ENCODE peak calls at places on chromosomes 3 and 15, in nine cellular contexts. One of them, this sample, is unnamed.

GRCh38 chr3:13811614-13812013 is 68.3 kb downstream of the WNT7A start:
- DNase-seq in left lung: no peak
- DNase-seq in AG10803: no peak
- DNase-seq in NCI-H82: no peak
- DNase-seq in stimulated activated CD4-positive, alpha-beta T cell treated with anti-CD3 and anti-CD28 coated beads, Interleukin-1b, Interleukin-23, amount 100 ng/mL, for 24 hours: no peak
- DNase-seq in left cardiac atrium: no peak
- DNase-seq in H7: no peak
- DNase-seq in skeletal muscle cell: no peak
- DNase-seq in mesothelial cell of epicardium: no peak
- DNase-seq in this sample: no peak

GRCh38 chr3:53941174-53941573 is 49.5 kb upstream of the SELENOK start:
- DNase-seq in left lung: no peak
- DNase-seq in skeletal muscle cell: peak; percentile 5
- DNase-seq in AG10803: peak; percentile 38
- DNase-seq in NCI-H82: no peak
- DNase-seq in left cardiac atrium: no peak
- DNase-seq in H7: no peak
- DNase-seq in mesothelial cell of epicardium: no peak
- DNase-seq in stimulated activated CD4-positive, alpha-beta T cell treated with anti-CD3 and anti-CD28 coated beads, Interleukin-1b, Interleukin-23, amount 100 ng/mL, for 24 hours: no peak
- DNase-seq in this sample: no peak

GRCh38 chr3:160413613-160414248 is 14.3 kb downstream of the SMC4 start:
- DNase-seq in skeletal muscle cell: peak; percentile 43
- DNase-seq in H7: peak; percentile 65
- DNase-seq in mesothelial cell of epicardium: no peak
- DNase-seq in stimulated activated CD4-positive, alpha-beta T cell treated with anti-CD3 and anti-CD28 coated beads, Interleukin-1b, Interleukin-23, amount 100 ng/mL, for 24 hours: peak; percentile 28
- DNase-seq in NCI-H82: peak; percentile 91
- DNase-seq in left cardiac atrium: peak; percentile 37
- DNase-seq in left lung: no peak
- DNase-seq in AG10803: peak; percentile 84
- DNase-seq in this sample: no peak

GRCh38 chr3:100089802-100090668 is 24.3 kb downstream of the FILIP1L start:
- DNase-seq in NCI-H82: peak; percentile 40
- DNase-seq in skeletal muscle cell: no peak
- DNase-seq in left lung: no peak
- DNase-seq in H7: peak; percentile 15
- DNase-seq in AG10803: peak; percentile 67
- DNase-seq in left cardiac atrium: no peak
- DNase-seq in stimulated activated CD4-positive, alpha-beta T cell treated with anti-CD3 and anti-CD28 coated beads, Interleukin-1b, Interleukin-23, amount 100 ng/mL, for 24 hours: no peak
- DNase-seq in mesothelial cell of epicardium: no peak
- DNase-seq in this sample: no peak

GRCh38 chr3:130892759-130893239 is 1.1 kb upstream of the ATP2C1 start:
- DNase-seq in mesothelial cell of epicardium: no peak
- DNase-seq in left cardiac atrium: peak; percentile 52
- DNase-seq in NCI-H82: peak; percentile 92
- DNase-seq in H7: peak; percentile 68
- DNase-seq in skeletal muscle cell: peak; percentile 43
- DNase-seq in AG10803: peak; percentile 75
- DNase-seq in stimulated activated CD4-positive, alpha-beta T cell treated with anti-CD3 and anti-CD28 coated beads, Interleukin-1b, Interleukin-23, amount 100 ng/mL, for 24 hours: peak; percentile 20
- DNase-seq in left lung: no peak
- DNase-seq in this sample: no peak

GRCh38 chr3:15616053-15616452 is 14.5 kb downstream of the BTD start:
- DNase-seq in H7: no peak
- DNase-seq in AG10803: peak; percentile 27
- DNase-seq in stimulated activated CD4-positive, alpha-beta T cell treated with anti-CD3 and anti-CD28 coated beads, Interleukin-1b, Interleukin-23, amount 100 ng/mL, for 24 hours: no peak
- DNase-seq in NCI-H82: no peak
- DNase-seq in left cardiac atrium: no peak
- DNase-seq in mesothelial cell of epicardium: no peak
- DNase-seq in left lung: no peak
- DNase-seq in skeletal muscle cell: no peak
- DNase-seq in this sample: no peak

GRCh38 chr3:29453278-29453961 is 172.5 kb downstream of the RBMS3 start:
- DNase-seq in mesothelial cell of epicardium: no peak
- DNase-seq in NCI-H82: no peak
- DNase-seq in left cardiac atrium: peak; percentile 22
- DNase-seq in AG10803: no peak
- DNase-seq in skeletal muscle cell: no peak
- DNase-seq in stimulated activated CD4-positive, alpha-beta T cell treated with anti-CD3 and anti-CD28 coated beads, Interleukin-1b, Interleukin-23, amount 100 ng/mL, for 24 hours: no peak
- DNase-seq in H7: no peak
- DNase-seq in left lung: peak; percentile 35
- DNase-seq in this sample: peak; percentile 52

GRCh38 chr3:129936757-129937156 is 37.8 kb upstream of the TRH start:
- DNase-seq in AG10803: peak; percentile 81
- DNase-seq in stimulated activated CD4-positive, alpha-beta T cell treated with anti-CD3 and anti-CD28 coated beads, Interleukin-1b, Interleukin-23, amount 100 ng/mL, for 24 hours: no peak
- DNase-seq in mesothelial cell of epicardium: no peak
- DNase-seq in H7: no peak
- DNase-seq in left cardiac atrium: no peak
- DNase-seq in skeletal muscle cell: peak; percentile 21
- DNase-seq in NCI-H82: no peak
- DNase-seq in left lung: no peak
- DNase-seq in this sample: no peak

GRCh38 chr15:63021031-63021430 is 21.5 kb upstream of the TPM1 start:
- DNase-seq in AG10803: no peak
- DNase-seq in NCI-H82: no peak
- DNase-seq in H7: no peak
- DNase-seq in mesothelial cell of epicardium: no peak
- DNase-seq in skeletal muscle cell: no peak
- DNase-seq in left cardiac atrium: no peak
- DNase-seq in stimulated activated CD4-positive, alpha-beta T cell treated with anti-CD3 and anti-CD28 coated beads, Interleukin-1b, Interleukin-23, amount 100 ng/mL, for 24 hours: no peak
- DNase-seq in left lung: no peak
- DNase-seq in this sample: no peak

GRCh38 chr3:196699749-196700148 is 12.3 kb downstream of the CEP19 start:
- DNase-seq in stimulated activated CD4-positive, alpha-beta T cell treated with anti-CD3 and anti-CD28 coated beads, Interleukin-1b, Interleukin-23, amount 100 ng/mL, for 24 hours: no peak
- DNase-seq in mesothelial cell of epicardium: no peak
- DNase-seq in left cardiac atrium: no peak
- DNase-seq in H7: no peak
- DNase-seq in NCI-H82: no peak
- DNase-seq in left lung: no peak
- DNase-seq in AG10803: no peak
- DNase-seq in skeletal muscle cell: no peak
- DNase-seq in this sample: no peak

GRCh38 chr3:126390201-126390600 is 4.5 kb upstream of the CFAP100 start:
- DNase-seq in left lung: peak; percentile 55
- DNase-seq in stimulated activated CD4-positive, alpha-beta T cell treated with anti-CD3 and anti-CD28 coated beads, Interleukin-1b, Interleukin-23, amount 100 ng/mL, for 24 hours: no peak
- DNase-seq in skeletal muscle cell: no peak
- DNase-seq in NCI-H82: no peak
- DNase-seq in left cardiac atrium: no peak
- DNase-seq in AG10803: no peak
- DNase-seq in H7: no peak
- DNase-seq in mesothelial cell of epicardium: no peak
- DNase-seq in this sample: no peak

GRCh38 chr3:38131621-38132369 is 5.1 kb downstream of the ACAA1 start:
- DNase-seq in skeletal muscle cell: no peak
- DNase-seq in mesothelial cell of epicardium: no peak
- DNase-seq in left cardiac atrium: no peak
- DNase-seq in stimulated activated CD4-positive, alpha-beta T cell treated with anti-CD3 and anti-CD28 coated beads, Interleukin-1b, Interleukin-23, amount 100 ng/mL, for 24 hours: no peak
- DNase-seq in left lung: no peak
- DNase-seq in H7: peak; percentile 85
- DNase-seq in AG10803: peak; percentile 20
- DNase-seq in NCI-H82: peak; percentile 53
- DNase-seq in this sample: peak; percentile 63

GRCh38 chr15:92848852-92849598 is 51.1 kb upstream of the CHD2 start:
- DNase-seq in skeletal muscle cell: no peak
- DNase-seq in mesothelial cell of epicardium: no peak
- DNase-seq in NCI-H82: no peak
- DNase-seq in left lung: no peak
- DNase-seq in H7: no peak
- DNase-seq in stimulated activated CD4-positive, alpha-beta T cell treated with anti-CD3 and anti-CD28 coated beads, Interleukin-1b, Interleukin-23, amount 100 ng/mL, for 24 hours: no peak
- DNase-seq in AG10803: peak; percentile 79
- DNase-seq in left cardiac atrium: no peak
- DNase-seq in this sample: no peak

GRCh38 chr3:144426366-144426765 is 454.7 kb downstream of the DIPK2A start:
- DNase-seq in mesothelial cell of epicardium: no peak
- DNase-seq in left cardiac atrium: no peak
- DNase-seq in stimulated activated CD4-positive, alpha-beta T cell treated with anti-CD3 and anti-CD28 coated beads, Interleukin-1b, Interleukin-23, amount 100 ng/mL, for 24 hours: no peak
- DNase-seq in AG10803: no peak
- DNase-seq in skeletal muscle cell: no peak
- DNase-seq in H7: no peak
- DNase-seq in left lung: no peak
- DNase-seq in NCI-H82: no peak
- DNase-seq in this sample: no peak

GRCh38 chr15:99169769-99170311 is 65.0 kb downstream of the SYNM start:
- DNase-seq in NCI-H82: no peak
- DNase-seq in left lung: no peak
- DNase-seq in AG10803: peak; percentile 61
- DNase-seq in left cardiac atrium: no peak
- DNase-seq in skeletal muscle cell: no peak
- DNase-seq in mesothelial cell of epicardium: no peak
- DNase-seq in stimulated activated CD4-positive, alpha-beta T cell treated with anti-CD3 and anti-CD28 coated beads, Interleukin-1b, Interleukin-23, amount 100 ng/mL, for 24 hours: no peak
- DNase-seq in H7: no peak
- DNase-seq in this sample: no peak

GRCh38 chr15:70582143-70582945 is 181.0 kb downstream of the UACA start:
- DNase-seq in AG10803: peak; percentile 62
- DNase-seq in NCI-H82: no peak
- DNase-seq in skeletal muscle cell: no peak
- DNase-seq in mesothelial cell of epicardium: no peak
- DNase-seq in left lung: no peak
- DNase-seq in H7: no peak
- DNase-seq in stimulated activated CD4-positive, alpha-beta T cell treated with anti-CD3 and anti-CD28 coated beads, Interleukin-1b, Interleukin-23, amount 100 ng/mL, for 24 hours: no peak
- DNase-seq in left cardiac atrium: no peak
- DNase-seq in this sample: no peak

GRCh38 chr15:98951004-98951403 is 56.6 kb downstream of the PGPEP1L start:
- DNase-seq in NCI-H82: no peak
- DNase-seq in skeletal muscle cell: no peak
- DNase-seq in H7: no peak
- DNase-seq in left lung: no peak
- DNase-seq in left cardiac atrium: no peak
- DNase-seq in stimulated activated CD4-positive, alpha-beta T cell treated with anti-CD3 and anti-CD28 coated beads, Interleukin-1b, Interleukin-23, amount 100 ng/mL, for 24 hours: no peak
- DNase-seq in mesothelial cell of epicardium: no peak
- DNase-seq in AG10803: no peak
- DNase-seq in this sample: no peak

GRCh38 chr3:182725372-182726251 is 67.7 kb upstream of the ATP11B start:
- DNase-seq in AG10803: peak; percentile 13
- DNase-seq in H7: peak; percentile 35
- DNase-seq in NCI-H82: peak; percentile 91
- DNase-seq in skeletal muscle cell: no peak
- DNase-seq in mesothelial cell of epicardium: no peak
- DNase-seq in left lung: no peak
- DNase-seq in stimulated activated CD4-positive, alpha-beta T cell treated with anti-CD3 and anti-CD28 coated beads, Interleukin-1b, Interleukin-23, amount 100 ng/mL, for 24 hours: no peak
- DNase-seq in left cardiac atrium: no peak
- DNase-seq in this sample: no peak

GRCh38 chr3:16600771-16601538 is 4.3 kb downstream of the DAZL start:
- DNase-seq in AG10803: peak; percentile 82
- DNase-seq in stimulated activated CD4-positive, alpha-beta T cell treated with anti-CD3 and anti-CD28 coated beads, Interleukin-1b, Interleukin-23, amount 100 ng/mL, for 24 hours: peak; percentile 80
- DNase-seq in mesothelial cell of epicardium: peak; percentile 74
- DNase-seq in NCI-H82: peak; percentile 81
- DNase-seq in left cardiac atrium: peak; percentile 87
- DNase-seq in left lung: peak; percentile 80
- DNase-seq in H7: peak; percentile 55
- DNase-seq in skeletal muscle cell: peak; percentile 41
- DNase-seq in this sample: peak; percentile 80

GRCh38 chr3:51330046-51330445 is 55.0 kb upstream of the MANF start:
- DNase-seq in AG10803: no peak
- DNase-seq in left cardiac atrium: no peak
- DNase-seq in H7: no peak
- DNase-seq in NCI-H82: no peak
- DNase-seq in skeletal muscle cell: no peak
- DNase-seq in mesothelial cell of epicardium: no peak
- DNase-seq in left lung: no peak
- DNase-seq in stimulated activated CD4-positive, alpha-beta T cell treated with anti-CD3 and anti-CD28 coated beads, Interleukin-1b, Interleukin-23, amount 100 ng/mL, for 24 hours: no peak
- DNase-seq in this sample: no peak

GRCh38 chr3:100963041-100963440 is 30.2 kb downstream of the ABI3BP start:
- DNase-seq in left cardiac atrium: no peak
- DNase-seq in AG10803: no peak
- DNase-seq in stimulated activated CD4-positive, alpha-beta T cell treated with anti-CD3 and anti-CD28 coated beads, Interleukin-1b, Interleukin-23, amount 100 ng/mL, for 24 hours: no peak
- DNase-seq in left lung: no peak
- DNase-seq in NCI-H82: no peak
- DNase-seq in H7: no peak
- DNase-seq in skeletal muscle cell: no peak
- DNase-seq in mesothelial cell of epicardium: no peak
- DNase-seq in this sample: no peak

GRCh38 chr3:141343824-141344223 is 24.5 kb upstream of the ZBTB38 start:
- DNase-seq in mesothelial cell of epicardium: no peak
- DNase-seq in NCI-H82: no peak
- DNase-seq in stimulated activated CD4-positive, alpha-beta T cell treated with anti-CD3 and anti-CD28 coated beads, Interleukin-1b, Interleukin-23, amount 100 ng/mL, for 24 hours: no peak
- DNase-seq in AG10803: no peak
- DNase-seq in left cardiac atrium: no peak
- DNase-seq in skeletal muscle cell: no peak
- DNase-seq in H7: no peak
- DNase-seq in left lung: no peak
- DNase-seq in this sample: no peak

GRCh38 chr3:101964861-101965260 is 115.5 kb downstream of the NFKBIZ start:
- DNase-seq in stimulated activated CD4-positive, alpha-beta T cell treated with anti-CD3 and anti-CD28 coated beads, Interleukin-1b, Interleukin-23, amount 100 ng/mL, for 24 hours: no peak
- DNase-seq in NCI-H82: no peak
- DNase-seq in skeletal muscle cell: no peak
- DNase-seq in mesothelial cell of epicardium: no peak
- DNase-seq in left lung: no peak
- DNase-seq in AG10803: no peak
- DNase-seq in left cardiac atrium: peak; percentile 26
- DNase-seq in H7: no peak
- DNase-seq in this sample: no peak

GRCh38 chr15:40043927-40044716 is 5.1 kb upstream of the SRP14 start:
- DNase-seq in NCI-H82: no peak
- DNase-seq in left lung: no peak
- DNase-seq in H7: no peak
- DNase-seq in mesothelial cell of epicardium: no peak
- DNase-seq in AG10803: no peak
- DNase-seq in stimulated activated CD4-positive, alpha-beta T cell treated with anti-CD3 and anti-CD28 coated beads, Interleukin-1b, Interleukin-23, amount 100 ng/mL, for 24 hours: no peak
- DNase-seq in left cardiac atrium: no peak
- DNase-seq in skeletal muscle cell: no peak
- DNase-seq in this sample: no peak

GRCh38 chr15:51759557-51760070 is 8.2 kb downstream of the TMOD2 start:
- DNase-seq in skeletal muscle cell: peak; percentile 96
- DNase-seq in H7: peak; percentile 59
- DNase-seq in left cardiac atrium: peak; percentile 71
- DNase-seq in stimulated activated CD4-positive, alpha-beta T cell treated with anti-CD3 and anti-CD28 coated beads, Interleukin-1b, Interleukin-23, amount 100 ng/mL, for 24 hours: no peak
- DNase-seq in AG10803: peak; percentile 98
- DNase-seq in NCI-H82: peak; percentile 24
- DNase-seq in left lung: no peak
- DNase-seq in mesothelial cell of epicardium: no peak
- DNase-seq in this sample: peak; percentile 67

GRCh38 chr3:134647902-134648760 is 2.7 kb downstream of the KY start:
- DNase-seq in left lung: no peak
- DNase-seq in AG10803: no peak
- DNase-seq in H7: peak; percentile 7
- DNase-seq in skeletal muscle cell: no peak
- DNase-seq in left cardiac atrium: no peak
- DNase-seq in NCI-H82: no peak
- DNase-seq in mesothelial cell of epicardium: no peak
- DNase-seq in stimulated activated CD4-positive, alpha-beta T cell treated with anti-CD3 and anti-CD28 coated beads, Interleukin-1b, Interleukin-23, amount 100 ng/mL, for 24 hours: no peak
- DNase-seq in this sample: no peak

GRCh38 chr3:192207661-192208060 is 519.7 kb downstream of the FGF12 start:
- DNase-seq in skeletal muscle cell: no peak
- DNase-seq in mesothelial cell of epicardium: no peak
- DNase-seq in H7: no peak
- DNase-seq in stimulated activated CD4-positive, alpha-beta T cell treated with anti-CD3 and anti-CD28 coated beads, Interleukin-1b, Interleukin-23, amount 100 ng/mL, for 24 hours: no peak
- DNase-seq in AG10803: no peak
- DNase-seq in NCI-H82: peak; percentile 87
- DNase-seq in left cardiac atrium: no peak
- DNase-seq in left lung: no peak
- DNase-seq in this sample: no peak

GRCh38 chr3:60772584-60772983 is 478.7 kb downstream of the FHIT start:
- DNase-seq in skeletal muscle cell: no peak
- DNase-seq in mesothelial cell of epicardium: no peak
- DNase-seq in left lung: no peak
- DNase-seq in NCI-H82: no peak
- DNase-seq in H7: peak; percentile 26
- DNase-seq in AG10803: no peak
- DNase-seq in stimulated activated CD4-positive, alpha-beta T cell treated with anti-CD3 and anti-CD28 coated beads, Interleukin-1b, Interleukin-23, amount 100 ng/mL, for 24 hours: no peak
- DNase-seq in left cardiac atrium: no peak
- DNase-seq in this sample: no peak

GRCh38 chr3:13138566-13139145 is 65.4 kb upstream of the IQSEC1 start:
- DNase-seq in skeletal muscle cell: no peak
- DNase-seq in mesothelial cell of epicardium: no peak
- DNase-seq in AG10803: no peak
- DNase-seq in H7: no peak
- DNase-seq in left cardiac atrium: no peak
- DNase-seq in left lung: peak; percentile 16
- DNase-seq in NCI-H82: no peak
- DNase-seq in stimulated activated CD4-positive, alpha-beta T cell treated with anti-CD3 and anti-CD28 coated beads, Interleukin-1b, Interleukin-23, amount 100 ng/mL, for 24 hours: no peak
- DNase-seq in this sample: peak; percentile 20

GRCh38 chr3:155079795-155080546 is at the start of gene MME:
- DNase-seq in mesothelial cell of epicardium: no peak
- DNase-seq in H7: peak; percentile 84
- DNase-seq in left cardiac atrium: no peak
- DNase-seq in stimulated activated CD4-positive, alpha-beta T cell treated with anti-CD3 and anti-CD28 coated beads, Interleukin-1b, Interleukin-23, amount 100 ng/mL, for 24 hours: no peak
- DNase-seq in skeletal muscle cell: peak; percentile 58
- DNase-seq in NCI-H82: peak; percentile 69
- DNase-seq in left lung: peak; percentile 90
- DNase-seq in AG10803: peak; percentile 80
- DNase-seq in this sample: peak; percentile 77

GRCh38 chr3:58422756-58423324 is 10.8 kb downstream of the PDHB start:
- DNase-seq in mesothelial cell of epicardium: no peak
- DNase-seq in skeletal muscle cell: no peak
- DNase-seq in AG10803: peak; percentile 35
- DNase-seq in left cardiac atrium: no peak
- DNase-seq in NCI-H82: peak; percentile 51
- DNase-seq in left lung: no peak
- DNase-seq in stimulated activated CD4-positive, alpha-beta T cell treated with anti-CD3 and anti-CD28 coated beads, Interleukin-1b, Interleukin-23, amount 100 ng/mL, for 24 hours: no peak
- DNase-seq in H7: peak; percentile 30
- DNase-seq in this sample: no peak

This sample was measured in upper lobe of right lung.